ENCODE peak calls at places on chromosomes 11 and 22, in ten cellular contexts. I, J, R, Z, D, O, N, X, F and Y are unnamed samples.

GRCh38 chr11:12007769-12008737 is at the start of gene DKK3:
- DNase-seq in J (no peak), O (no peak), F (no peak), D (no peak), N (no peak), I (peak), Z (no peak), R (no peak), X (no peak), Y (peak)

GRCh38 chr11:112206071-112206470 is 20.2 kb upstream of the PTS start:
- DNase-seq in O (no peak), Z (no peak), F (no peak), I (no peak), D (no peak), R (no peak), J (no peak), X (no peak), N (no peak), Y (no peak)

GRCh38 chr11:5737672-5738071 is 1.4 kb downstream of the OR56B1 start:
- DNase-seq in R (no peak), O (no peak), F (no peak), Z (no peak), I (no peak), X (no peak), N (no peak), D (no peak), J (no peak), Y (no peak)

GRCh38 chr11:7513210-7514098 is at the start of gene PPFIBP2:
- DNase-seq in R (peak), Z (peak), N (peak), I (peak), O (peak), F (no peak), X (peak), J (peak), D (no peak), Y (peak)

GRCh38 chr11:123231263-123231662 is 36.2 kb upstream of the CLMP start:
- DNase-seq in D (peak), F (no peak), O (no peak), N (no peak), X (no peak), J (no peak), Z (no peak), R (no peak), I (peak), Y (no peak)

GRCh38 chr11:23897453-23898289 is 599.2 kb upstream of the LUZP2 start:
- DNase-seq in I (peak), D (peak), N (no peak), O (no peak), R (no peak), X (no peak), Z (no peak), J (no peak), F (no peak), Y (no peak)

GRCh38 chr11:8604078-8604723 is 10.2 kb upstream of the STK33 start:
- DNase-seq in N (peak), Z (peak), J (no peak), X (no peak), I (peak), D (peak), O (peak), F (peak), R (peak), Y (peak)

GRCh38 chr11:134399996-134400395 is 12.0 kb downstream of the B3GAT1 start:
- DNase-seq in X (no peak), R (no peak), O (no peak), D (no peak), Z (no peak), N (no peak), I (no peak), F (no peak), J (no peak), Y (no peak)

GRCh38 chr11:1484716-1485503 is 1.7 kb downstream of the MOB2 start:
- DNase-seq in Z (no peak), X (no peak), I (no peak), O (no peak), R (no peak), J (no peak), F (peak), D (no peak), N (no peak), Y (no peak)

GRCh38 chr11:118212781-118213565 is 11.8 kb downstream of the JAML start:
- DNase-seq in F (no peak), Z (no peak), D (no peak), I (no peak), O (no peak), X (no peak), R (no peak), N (no peak), J (no peak), Y (no peak)

GRCh38 chr11:118572914-118573550 is 823 bp downstream of the ARCN1 start:
- DNase-seq in Z (peak), X (peak), J (no peak), R (no peak), F (no peak), O (peak), N (no peak), I (peak), D (no peak), Y (no peak)

GRCh38 chr22:47291565-47292495 is 529.4 kb downstream of the TBC1D22A start:
- DNase-seq in I (no peak), Z (no peak), F (no peak), O (no peak), R (no peak), J (no peak), N (no peak), D (no peak), X (no peak), Y (peak)

GRCh38 chr11:20647976-20648565 is 21.3 kb upstream of the NELL1 start:
- DNase-seq in R (peak), N (peak), I (peak), J (peak), Z (peak), O (peak), F (peak), D (no peak), X (no peak), Y (peak)

GRCh38 chr11:46294365-46295309 is 17.2 kb downstream of the CREB3L1 start:
- DNase-seq in I (peak), N (no peak), O (no peak), R (no peak), F (no peak), D (peak), X (no peak), J (no peak), Z (no peak), Y (peak)

GRCh38 chr22:29842172-29842571 is 4.1 kb upstream of the ASCC2 start:
- DNase-seq in F (no peak), I (no peak), R (no peak), Z (no peak), X (no peak), N (no peak), O (no peak), J (no peak), D (no peak), Y (no peak)

GRCh38 chr11:74380746-74381439 is 17.3 kb downstream of the PGM2L1 start:
- DNase-seq in I (no peak), Z (no peak), N (no peak), O (no peak), J (no peak), F (peak), R (peak), X (no peak), D (no peak), Y (no peak)

GRCh38 chr11:122267602-122268001 is 151.6 kb upstream of the BLID start:
- DNase-seq in F (no peak), D (no peak), O (no peak), X (no peak), J (no peak), N (no peak), Z (no peak), I (peak), R (no peak), Y (no peak)

GRCh38 chr11:105181100-105181499 is 41.5 kb upstream of the CARD18 start:
- DNase-seq in X (no peak), I (peak), D (peak), Z (no peak), N (no peak), F (peak), J (no peak), O (no peak), R (no peak), Y (no peak)

GRCh38 chr11:107963091-107963490 is 34.8 kb downstream of the RAB39A start:
- DNase-seq in I (no peak), X (no peak), N (no peak), R (no peak), J (no peak), O (no peak), D (no peak), F (no peak), Z (no peak), Y (no peak)

GRCh38 chr11:129115652-129116585 is 76.2 kb downstream of the ARHGAP32 start:
- DNase-seq in F (no peak), N (no peak), Z (no peak), O (no peak), J (no peak), I (peak), D (peak), X (no peak), R (no peak), Y (no peak)

GRCh38 chr22:47150426-47150825 is 388.0 kb downstream of the TBC1D22A start:
- DNase-seq in F (no peak), Z (no peak), D (no peak), J (no peak), X (no peak), I (no peak), R (no peak), O (no peak), N (no peak), Y (no peak)

GRCh38 chr11:124867700-124868099 is 2.5 kb downstream of the ROBO3 start:
- DNase-seq in Z (peak), N (no peak), D (no peak), I (peak), F (peak), O (no peak), R (no peak), J (no peak), X (no peak), Y (peak)

GRCh38 chr11:11010624-11011127 is 152.8 kb upstream of the ZBED5 start:
- DNase-seq in F (no peak), X (no peak), R (no peak), Z (peak), J (no peak), D (no peak), N (no peak), I (peak), O (no peak), Y (peak)

GRCh38 chr11:78465169-78465942 is 47.7 kb upstream of the GAB2 start:
- DNase-seq in F (no peak), O (peak), N (no peak), X (peak), I (no peak), D (no peak), J (no peak), R (peak), Z (no peak), Y (no peak)

GRCh38 chr11:80970016-80970516 is 1529.2 kb upstream of the TENM4 start:
- DNase-seq in J (no peak), F (no peak), I (no peak), R (no peak), O (no peak), X (no peak), N (no peak), D (peak), Z (no peak), Y (no peak)

GRCh38 chr11:120239713-120240640 is at the start of gene POU2F3:
- DNase-seq in O (no peak), J (no peak), D (no peak), R (peak), I (no peak), F (peak), N (no peak), Z (peak), X (no peak), Y (peak)

GRCh38 chr22:35586771-35587170 is 30.4 kb downstream of the MB start:
- DNase-seq in O (no peak), D (no peak), R (no peak), J (no peak), X (no peak), Z (no peak), N (no peak), F (no peak), I (no peak), Y (no peak)

GRCh38 chr11:118715245-118715807 is 35.9 kb upstream of the TREH start:
- DNase-seq in X (no peak), N (no peak), R (no peak), J (no peak), O (no peak), D (no peak), I (no peak), F (no peak), Z (no peak), Y (no peak)

GRCh38 chr11:71436861-71437260 is 11.3 kb downstream of the DHCR7 start:
- DNase-seq in D (no peak), J (no peak), F (no peak), N (no peak), R (no peak), X (no peak), O (no peak), Z (no peak), I (no peak), Y (no peak)

GRCh38 chr22:38451864-38452263 is 3.1 kb downstream of the KCNJ4 start:
- DNase-seq in O (no peak), R (no peak), Z (no peak), I (no peak), D (no peak), X (no peak), N (no peak), J (no peak), F (no peak), Y (no peak)